ENCODE peak calls at places on chromosomes 7 and 10, in six cellular contexts. D, P, S, I, U and K are unnamed samples.

GRCh38 chr10:58178811-58179210 is 88.9 kb downstream of the IPMK start:
- DNase-seq in D (no peak), P (no peak), S (no peak), I (no peak), U (no peak), K (no peak)

GRCh38 chr10:77111611-77112550 is 525.7 kb downstream of the KCNMA1 start:
- DNase-seq in D (no peak), P (no peak), S (peak), I (no peak), U (peak), K (no peak)

GRCh38 chr7:98234429-98235147 is 17.4 kb downstream of the TECPR1 start:
- DNase-seq in D (no peak), P (no peak), S (peak), I (no peak), U (no peak), K (no peak)

GRCh38 chr7:158252837-158253669 is 334.6 kb downstream of the PTPRN2 start:
- DNase-seq in D (no peak), P (peak), S (no peak), I (no peak), U (no peak), K (no peak)

GRCh38 chr10:12476661-12477060 is 127.3 kb downstream of the CAMK1D start:
- DNase-seq in D (no peak), P (no peak), S (no peak), I (no peak), U (no peak), K (no peak)

GRCh38 chr10:1551636-1552338 is 185.5 kb downstream of the ADARB2 start:
- DNase-seq in D (no peak), P (no peak), S (no peak), I (no peak), U (no peak), K (no peak)

GRCh38 chr10:49135575-49136313 is 1.9 kb upstream of the FAM170B start:
- DNase-seq in D (no peak), P (no peak), S (no peak), I (no peak), U (no peak), K (no peak)

GRCh38 chr7:51017576-51018535 is 235.2 kb upstream of the GRB10 start:
- DNase-seq in D (no peak), P (no peak), S (no peak), I (no peak), U (no peak), K (no peak)

GRCh38 chr7:38235606-38236005 is 37.8 kb downstream of the TARP start:
- DNase-seq in D (no peak), P (no peak), S (no peak), I (no peak), U (no peak), K (no peak)

GRCh38 chr7:79897166-79897565 is 237.5 kb upstream of the GNAI1 start:
- DNase-seq in D (no peak), P (no peak), S (peak), I (no peak), U (no peak), K (no peak)

GRCh38 chr10:69449841-69450240 is 1.4 kb upstream of the TSPAN15 start:
- DNase-seq in D (no peak), P (peak), S (peak), I (peak), U (no peak), K (peak)

GRCh38 chr10:73827346-73828089 is 16.1 kb upstream of the NDST2 start:
- DNase-seq in D (no peak), P (no peak), S (peak), I (no peak), U (no peak), K (no peak)

GRCh38 chr10:91000985-91001384 is 80.1 kb upstream of the ANKRD1 start:
- DNase-seq in D (no peak), P (no peak), S (no peak), I (no peak), U (no peak), K (no peak)

GRCh38 chr7:74684921-74685320 is 27.4 kb downstream of the GTF2I start:
- DNase-seq in D (no peak), P (no peak), S (no peak), I (no peak), U (no peak), K (no peak)

GRCh38 chr10:16481052-16481728 is 40.5 kb downstream of the C1QL3 start:
- DNase-seq in D (no peak), P (no peak), S (no peak), I (no peak), U (no peak), K (no peak)

GRCh38 chr10:30897547-30897946 is 134.1 kb downstream of the ZNF438 start:
- DNase-seq in D (no peak), P (no peak), S (no peak), I (no peak), U (no peak), K (no peak)

GRCh38 chr7:55572378-55573233 is at the start of gene VOPP1:
- DNase-seq in D (peak), P (peak), S (peak), I (peak), U (no peak), K (no peak)

GRCh38 chr10:126384269-126384873 is 3.9 kb downstream of the ADAM12 start:
- DNase-seq in D (no peak), P (no peak), S (peak), I (no peak), U (peak), K (no peak)

GRCh38 chr7:6642861-6643640 is 5.9 kb downstream of the ZNF316 start:
- DNase-seq in D (no peak), P (no peak), S (no peak), I (no peak), U (no peak), K (no peak)

GRCh38 chr10:22976535-22976934 is 48.7 kb downstream of the ARMC3 start:
- DNase-seq in D (no peak), P (no peak), S (peak), I (no peak), U (no peak), K (no peak)

GRCh38 chr7:70707823-70708243 is 424.1 kb upstream of the GALNT17 start:
- DNase-seq in D (no peak), P (no peak), S (no peak), I (no peak), U (no peak), K (no peak)

GRCh38 chr10:130010653-130011052 is 46.6 kb upstream of the EBF3 start:
- DNase-seq in D (no peak), P (no peak), S (no peak), I (no peak), U (no peak), K (no peak)

GRCh38 chr7:358352-358751 is 68.4 kb downstream of the FOXL3 start:
- DNase-seq in D (no peak), P (no peak), S (no peak), I (no peak), U (no peak), K (no peak)

GRCh38 chr10:96369890-96370574 is 11.2 kb upstream of the OPALIN start:
- DNase-seq in D (no peak), P (no peak), S (no peak), I (no peak), U (no peak), K (no peak)

GRCh38 chr7:72405389-72405788 is 6.7 kb downstream of the CALN1 start:
- DNase-seq in D (no peak), P (no peak), S (no peak), I (no peak), U (no peak), K (no peak)

GRCh38 chr10:101375073-101375472 is 21.1 kb downstream of the BTRC start:
- DNase-seq in D (no peak), P (no peak), S (no peak), I (no peak), U (no peak), K (no peak)

GRCh38 chr10:77165445-77166316 is 471.9 kb downstream of the KCNMA1 start:
- DNase-seq in D (no peak), P (peak), S (peak), I (peak), U (no peak), K (no peak)

GRCh38 chr10:102678842-102679289 is 34.6 kb downstream of the TRIM8 start:
- DNase-seq in D (peak), P (no peak), S (peak), I (peak), U (no peak), K (peak)

GRCh38 chr7:2438775-2439174 is 35.4 kb downstream of the CHST12 start:
- DNase-seq in D (no peak), P (no peak), S (no peak), I (no peak), U (no peak), K (no peak)

GRCh38 chr7:2437136-2437535 is 33.7 kb downstream of the CHST12 start:
- DNase-seq in D (no peak), P (no peak), S (no peak), I (no peak), U (no peak), K (no peak)

GRCh38 chr7:2436341-2437104 is 33.1 kb downstream of the CHST12 start:
- DNase-seq in D (peak), P (no peak), S (no peak), I (no peak), U (no peak), K (no peak)

GRCh38 chr7:2437537-2438148 is 34.2 kb downstream of the CHST12 start:
- DNase-seq in D (no peak), P (no peak), S (no peak), I (no peak), U (no peak), K (no peak)

GRCh38 chr7:2438181-2438580 is 34.8 kb downstream of the CHST12 start:
- DNase-seq in D (no peak), P (no peak), S (peak), I (no peak), U (no peak), K (no peak)
- H3K4me3 ChIP-seq in D (no peak), P (no peak), S (no peak), I (no peak), U (no peak), K (no peak)

GRCh38 chr7:113521468-113521867 is 397.3 kb downstream of the PPP1R3A start:
- DNase-seq in D (no peak), P (no peak), S (no peak), I (no peak), U (no peak), K (no peak)
- H3K4me3 ChIP-seq in D (no peak), P (no peak), S (no peak), I (no peak), U (no peak), K (no peak)

GRCh38 chr7:27107391-27107900 is 5.0 kb upstream of the HOXA2 start:
- DNase-seq in D (no peak), P (peak), S (no peak), I (no peak), U (no peak), K (no peak)

GRCh38 chr7:27106906-27107250 is 4.4 kb upstream of the HOXA2 start:
- DNase-seq in D (no peak), P (no peak), S (no peak), I (no peak), U (no peak), K (no peak)

GRCh38 chr7:27107901-27108381 is 5.5 kb upstream of the HOXA2 start:
- DNase-seq in D (no peak), P (peak), S (no peak), I (no peak), U (no peak), K (no peak)

GRCh38 chr7:27105161-27106122 is 3.0 kb upstream of the HOXA2 start:
- DNase-seq in D (no peak), P (no peak), S (no peak), I (no peak), U (no peak), K (no peak)

GRCh38 chr7:27106181-27106905 is 3.9 kb upstream of the HOXA2 start:
- DNase-seq in D (no peak), P (peak), S (peak), I (no peak), U (no peak), K (no peak)
- H3K4me3 ChIP-seq in D (no peak), P (peak), S (no peak), I (peak), U (no peak), K (no peak)

GRCh38 chr7:77703220-77703472 is 6.9 kb downstream of the RSBN1L start:
- DNase-seq in D (no peak), P (no peak), S (no peak), I (no peak), U (no peak), K (no peak)
- H3K4me3 ChIP-seq in D (no peak), P (no peak), S (no peak), I (no peak), U (no peak), K (no peak)

DNA sequence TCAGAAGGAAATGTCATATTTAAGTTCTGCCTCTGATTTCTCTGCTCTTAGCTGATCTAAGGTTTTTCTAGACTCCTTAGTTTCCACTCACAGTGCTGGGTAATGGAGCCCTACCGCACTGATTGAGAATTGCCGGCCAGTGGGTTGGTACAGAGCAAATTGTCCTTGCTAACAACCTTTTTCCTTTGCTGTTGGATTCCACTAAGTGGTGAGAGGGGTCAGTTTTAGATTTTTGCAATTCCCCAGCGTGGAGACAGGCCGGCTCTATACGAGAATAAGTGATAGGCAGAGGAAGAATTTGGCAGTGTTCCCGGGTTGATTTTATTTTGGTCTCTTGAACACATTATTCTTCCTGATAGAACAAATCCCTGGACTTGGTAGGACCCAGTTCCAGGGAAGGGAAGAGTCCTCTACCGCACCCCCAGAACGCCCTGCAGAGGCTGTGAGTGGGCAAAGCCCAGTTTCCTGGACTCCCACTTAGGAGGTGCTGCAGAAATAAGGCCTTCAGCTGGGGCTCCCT is 2.9 kb upstream of the NRP1 start:
- DNase-seq in D (no peak), P (no peak), S (peak), I (no peak), U (peak), K (no peak)
- H3K4me3 ChIP-seq in D (peak), P (peak), S (peak), I (no peak), U (peak), K (peak)

GRCh38 chr7:130489140-130489967 is 2.5 kb upstream of the MEST start:
- DNase-seq in D (no peak), P (no peak), S (peak), I (no peak), U (peak), K (peak)

GRCh38 chr7:130485734-130486113 is 6.2 kb upstream of the MEST start:
- DNase-seq in D (no peak), P (no peak), S (no peak), I (no peak), U (no peak), K (no peak)

GRCh38 chr7:130486114-130486962 is 5.5 kb upstream of the MEST start:
- DNase-seq in D (peak), P (no peak), S (peak), I (peak), U (no peak), K (no peak)

GRCh38 chr7:130488376-130489139 is 3.3 kb upstream of the MEST start:
- DNase-seq in D (no peak), P (no peak), S (peak), I (no peak), U (no peak), K (no peak)

DNA sequence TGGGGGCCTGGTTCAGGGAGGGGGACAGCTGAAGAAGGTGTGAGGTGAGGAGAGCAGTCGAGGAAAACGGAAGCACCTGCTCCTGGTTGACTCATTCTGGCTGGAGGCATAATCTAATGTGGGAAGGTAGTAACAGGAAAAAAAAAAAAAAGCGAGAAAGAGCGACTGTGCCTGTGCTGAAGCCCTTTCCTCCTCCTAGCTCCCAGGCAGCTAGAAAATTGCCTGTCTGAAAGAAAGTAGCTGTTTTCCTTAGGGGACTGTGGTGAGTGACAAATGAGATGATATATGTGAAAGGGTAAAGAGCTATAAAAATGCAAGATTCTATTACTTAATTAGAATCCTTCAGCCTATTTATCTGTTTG is 4.9 kb upstream of the MEST start:
- DNase-seq in D (no peak), P (no peak), S (no peak), I (no peak), U (no peak), K (no peak)
- H3K4me3 ChIP-seq in D (peak), P (peak), S (no peak), I (peak), U (no peak), K (peak)